ENCODE peak calls at places on chromosomes 11 and 22, in six cellular contexts. M is NB4, O is fibroblast of pulmonary artery, R is choroid plexus epithelial cell, L is ascending aorta, Q is lower leg skin. C is an unnamed sample.

GRCh38 chr22:24894220-24894975 is 52.1 kb downstream of the LHFPL7 start:
- DNase-seq in M (peak), O (peak), R (peak), L (peak), Q (peak), C (peak)

GRCh38 chr22:38202437-38203089 is 769 bp downstream of the MAFF start:
- DNase-seq in M (peak), O (peak), R (peak), L (peak), Q (peak), C (peak)

GRCh38 chr11:2961080-2961479 is 31.0 kb downstream of the NAP1L4 start:
- DNase-seq in M (no peak), O (no peak), R (no peak), L (no peak), Q (no peak), C (no peak)

GRCh38 chr22:29380032-29380781 is 8.2 kb downstream of the AP1B1 start:
- DNase-seq in M (no peak), O (peak), R (no peak), L (no peak), Q (no peak), C (peak)

GRCh38 chr11:71333473-71333872 is 81.1 kb upstream of the SHANK2 start:
- DNase-seq in M (no peak), O (no peak), R (no peak), L (no peak), Q (peak), C (no peak)

GRCh38 chr11:121418625-121419114 is 33.4 kb upstream of the SORL1 start:
- DNase-seq in M (peak), O (no peak), R (no peak), L (peak), Q (no peak), C (no peak)

GRCh38 chr22:44147821-44148574 is 32.7 kb upstream of the PARVG start:
- DNase-seq in M (no peak), O (no peak), R (peak), L (no peak), Q (no peak), C (peak)

GRCh38 chr11:121291896-121292502 is 572 bp upstream of the SC5D start:
- DNase-seq in M (peak), O (no peak), R (peak), L (no peak), Q (no peak), C (no peak)

GRCh38 chr11:77197626-77198320 is 69.7 kb downstream of the MYO7A start:
- DNase-seq in M (no peak), O (no peak), R (no peak), L (no peak), Q (peak), C (no peak)

GRCh38 chr11:4102711-4103110 is 8.1 kb downstream of the RRM1 start:
- DNase-seq in M (peak), O (no peak), R (no peak), L (no peak), Q (no peak), C (no peak)

DNA sequence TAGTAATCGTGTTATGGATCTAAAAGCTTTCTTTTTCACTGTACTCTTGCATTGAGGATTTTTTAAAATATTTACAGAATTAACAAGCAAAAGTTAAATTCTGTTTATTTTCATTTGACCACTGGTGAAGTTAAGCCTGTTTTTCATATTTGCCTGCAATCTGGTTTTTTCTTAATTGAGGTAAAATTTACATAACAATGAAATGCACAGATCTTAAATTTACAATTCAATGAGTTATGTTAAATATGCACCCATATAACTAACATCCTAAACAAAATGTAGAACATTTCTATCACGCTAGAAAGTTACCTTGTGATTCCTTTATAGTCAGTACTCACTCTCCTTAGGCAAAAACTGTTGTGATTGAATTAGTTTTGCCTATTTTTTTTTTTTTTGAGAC is 54.6 kb upstream of the WEE1 start:
- DNase-seq in M (no peak), O (no peak), R (no peak), L (no peak), Q (no peak), C (no peak)
- TF ChIP-seq CTCF in M (no peak), O (no peak), R (no peak), L (no peak), Q (no peak), C (no peak)

GRCh38 chr22:19799322-19800190 is 39.0 kb downstream of the TBX1 start:
- DNase-seq in M (no peak), O (peak), R (peak), L (peak), Q (peak), C (peak)
- TF ChIP-seq CTCF in M (no peak), O (no peak), R (peak), L (no peak), Q (no peak), C (peak)

DNA sequence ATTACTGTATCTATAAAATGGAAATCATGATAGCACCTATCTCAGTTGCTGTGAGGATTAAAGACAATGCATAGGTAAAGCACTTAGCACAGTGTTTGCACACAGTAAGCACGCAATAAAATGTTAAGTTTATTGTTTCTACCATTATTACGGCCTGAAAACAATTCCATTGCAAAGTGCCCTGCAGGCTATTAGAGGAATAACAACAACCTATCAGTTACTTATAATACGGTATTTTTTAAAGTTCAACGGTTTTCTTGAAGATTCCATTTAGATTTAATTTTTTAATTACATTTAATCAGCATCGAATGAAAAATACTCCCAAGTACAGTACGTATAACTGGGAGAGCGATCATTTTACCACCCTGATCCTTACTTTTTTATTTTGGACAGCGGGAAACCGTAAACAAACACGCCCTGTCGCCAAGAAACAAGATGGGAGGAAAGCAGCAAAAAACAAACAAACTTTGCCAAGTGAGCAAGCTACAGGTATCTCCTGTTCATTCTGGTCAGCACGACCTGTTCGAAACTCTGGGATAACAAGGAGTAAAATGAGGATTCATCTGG is 892 bp downstream of the SLC36A4 start:
- DNase-seq in M (peak), O (no peak), R (peak), L (no peak), Q (no peak), C (no peak)
- TF ChIP-seq CTCF in M (no peak), O (peak), R (peak), L (no peak), Q (no peak), C (peak)

DNA sequence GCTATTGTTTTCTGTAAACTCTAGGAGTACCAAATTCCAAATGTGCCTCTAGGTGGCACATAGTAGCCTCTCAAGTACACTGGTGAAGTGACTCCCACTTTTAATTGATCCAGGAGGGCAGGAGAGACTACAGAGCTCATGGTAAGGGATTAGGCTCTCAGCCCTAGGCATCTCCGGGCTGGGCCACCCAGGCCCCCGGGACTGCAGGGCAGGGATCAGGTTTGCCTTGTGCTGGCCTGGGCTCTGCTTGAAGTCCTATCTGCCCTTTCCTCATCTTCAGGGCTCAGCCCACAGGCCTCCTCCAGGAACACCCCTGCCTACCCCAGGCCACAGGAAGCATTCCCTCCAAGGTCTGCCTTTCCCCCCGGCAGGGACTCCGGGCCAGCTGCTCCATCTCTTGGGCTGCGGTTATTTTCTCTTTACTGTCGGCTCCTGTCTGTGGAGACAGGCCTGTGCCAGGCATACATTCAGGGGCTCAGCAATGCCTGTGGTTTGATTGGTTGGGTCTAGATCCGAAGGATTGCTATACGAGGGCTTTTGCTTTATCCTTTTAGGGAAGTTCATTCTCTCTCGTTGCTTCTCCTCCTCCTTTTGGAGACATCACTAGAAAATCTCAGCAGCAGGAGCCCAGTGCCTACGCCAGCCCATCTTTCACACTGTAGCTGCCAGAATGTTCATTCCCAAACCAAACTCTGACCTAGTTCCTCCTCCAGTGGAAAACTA is 32.8 kb downstream of the PARVA start:
- DNase-seq in M (peak), O (peak), R (peak), L (no peak), Q (peak), C (peak)
- TF ChIP-seq CTCF in M (peak), O (peak), R (peak), L (no peak), Q (no peak), C (peak)

GRCh38 chr11:102520514-102520913 is 10.0 kb downstream of the MMP7 start:
- DNase-seq in M (no peak), O (no peak), R (no peak), L (no peak), Q (no peak), C (no peak)

GRCh38 chr11:102521121-102521520 is 9.4 kb downstream of the MMP7 start:
- DNase-seq in M (no peak), O (no peak), R (no peak), L (no peak), Q (no peak), C (no peak)

GRCh38 chr11:102516179-102516578 is 14.4 kb downstream of the MMP7 start:
- DNase-seq in M (no peak), O (no peak), R (no peak), L (no peak), Q (no peak), C (no peak)

GRCh38 chr11:102517670-102518069 is 12.9 kb downstream of the MMP7 start:
- DNase-seq in M (no peak), O (no peak), R (no peak), L (no peak), Q (no peak), C (no peak)

GRCh38 chr11:102518296-102519094 is 12.1 kb downstream of the MMP7 start:
- DNase-seq in M (no peak), O (no peak), R (no peak), L (no peak), Q (no peak), C (no peak)
- TF ChIP-seq CTCF in M (peak), O (peak), R (peak), L (no peak), Q (no peak), C (no peak)